ENCODE peak calls at places on chromosomes 2 and 18, in six cellular contexts. K is activated T-helper 1 cell treated with anti-CD3 and anti-CD28 coated beads, Interleukin-2, amount 50 U/mL, for 16 hours; A is COLO829; H is esophagus squamous epithelium; X is RPMI8226; U is coronary artery. T is an unnamed sample.

GRCh38 chr2:239252433-239253200 is 148.2 kb downstream of the HDAC4 start:
- DNase-seq in K (no peak), A (no peak), H (no peak), X (no peak), U (peak), T (no peak)

GRCh38 chr2:185919155-185919554 is 180.6 kb downstream of the FSIP2 start:
- DNase-seq in K (no peak), A (no peak), H (no peak), X (no peak), U (no peak), T (no peak)

GRCh38 chr2:110741491-110741980 is 9.2 kb downstream of the ACOXL start:
- DNase-seq in K (no peak), A (no peak), H (no peak), X (no peak), U (no peak), T (peak)

GRCh38 chr2:237290249-237290648 is 123.7 kb downstream of the COL6A3 start:
- DNase-seq in K (no peak), A (no peak), H (no peak), X (no peak), U (peak), T (no peak)

GRCh38 chr2:140455312-140455711 is 1675.1 kb upstream of the NXPH2 start:
- DNase-seq in K (no peak), A (no peak), H (no peak), X (no peak), U (no peak), T (no peak)

GRCh38 chr2:62774555-62775366 is 69.2 kb downstream of the EHBP1 start:
- DNase-seq in K (no peak), A (peak), H (no peak), X (peak), U (no peak), T (no peak)

GRCh38 chr2:86249176-86249842 is 50.1 kb downstream of the MRPL35 start:
- DNase-seq in K (no peak), A (peak), H (no peak), X (peak), U (no peak), T (no peak)

GRCh38 chr2:17961789-17962188 is 83.3 kb downstream of the KCNS3 start:
- DNase-seq in K (no peak), A (no peak), H (no peak), X (no peak), U (no peak), T (no peak)

GRCh38 chr2:140154271-140154670 is 1374.1 kb upstream of the NXPH2 start:
- DNase-seq in K (no peak), A (no peak), H (no peak), X (no peak), U (no peak), T (no peak)

GRCh38 chr2:109260886-109261700 is 132.1 kb downstream of the SH3RF3 start:
- DNase-seq in K (no peak), A (no peak), H (no peak), X (peak), U (peak), T (peak)

GRCh38 chr18:74244554-74244953 is 47.2 kb downstream of the CYB5A start:
- DNase-seq in K (no peak), A (no peak), H (no peak), X (no peak), U (no peak), T (no peak)

GRCh38 chr2:216319771-216320170 is 52.5 kb downstream of the MARCHF4 start:
- DNase-seq in K (no peak), A (no peak), H (no peak), X (no peak), U (no peak), T (peak)

GRCh38 chr2:132416080-132416911 is at the start of gene GPR39:
- DNase-seq in K (no peak), A (peak), H (peak), X (peak), U (no peak), T (peak)

GRCh38 chr18:51668101-51668500 is 470.6 kb upstream of the MEX3C start:
- DNase-seq in K (no peak), A (peak), H (no peak), X (peak), U (no peak), T (peak)

GRCh38 chr2:217959723-217960122 is 43.1 kb downstream of the TNS1 start:
- DNase-seq in K (no peak), A (no peak), H (no peak), X (no peak), U (no peak), T (no peak)

GRCh38 chr18:76401496-76401895 is 93.5 kb downstream of the ZNF516 start:
- DNase-seq in K (no peak), A (peak), H (peak), X (no peak), U (peak), T (peak)

GRCh38 chr2:10963155-10963554 is 51.4 kb downstream of the KCNF1 start:
- DNase-seq in K (no peak), A (peak), H (no peak), X (no peak), U (no peak), T (no peak)

GRCh38 chr2:239758325-239758877 is 266.7 kb downstream of the NDUFA10 start:
- DNase-seq in K (no peak), A (no peak), H (no peak), X (no peak), U (no peak), T (peak)

GRCh38 chr2:79585701-79586428 is 73.0 kb downstream of the CTNNA2 start:
- DNase-seq in K (no peak), A (peak), H (no peak), X (no peak), U (no peak), T (no peak)

GRCh38 chr2:239569401-239570090 is 168.7 kb upstream of the HDAC4 start:
- DNase-seq in K (no peak), A (peak), H (no peak), X (no peak), U (no peak), T (no peak)

GRCh38 chr2:239928457-239929350 is 96.4 kb downstream of the NDUFA10 start:
- DNase-seq in K (no peak), A (no peak), H (no peak), X (no peak), U (peak), T (peak)

GRCh38 chr2:16622399-16622968 is 43.1 kb downstream of the CYRIA start:
- DNase-seq in K (no peak), A (no peak), H (no peak), X (no peak), U (no peak), T (no peak)

GRCh38 chr2:5969301-5969700 is 277.1 kb downstream of the SOX11 start:
- DNase-seq in K (no peak), A (no peak), H (no peak), X (no peak), U (no peak), T (no peak)

GRCh38 chr2:207330912-207331311 is 165.2 kb upstream of the KLF7 start:
- DNase-seq in K (peak), A (peak), H (no peak), X (no peak), U (no peak), T (no peak)

GRCh38 chr18:11719621-11720020 is 30.6 kb downstream of the GNAL start:
- DNase-seq in K (no peak), A (no peak), H (no peak), X (no peak), U (no peak), T (no peak)

GRCh38 chr2:147416099-147416498 is 428.7 kb upstream of the ACVR2A start:
- DNase-seq in K (no peak), A (no peak), H (no peak), X (no peak), U (no peak), T (no peak)

GRCh38 chr2:182949572-182950189 is 83.2 kb upstream of the FRZB start:
- DNase-seq in K (no peak), A (no peak), H (no peak), X (no peak), U (no peak), T (no peak)

GRCh38 chr2:8691859-8692437 is 10.1 kb downstream of the ID2 start:
- DNase-seq in K (no peak), A (no peak), H (no peak), X (no peak), U (no peak), T (no peak)

GRCh38 chr2:42492691-42493467 is 903 bp downstream of the KCNG3 start:
- DNase-seq in K (peak), A (no peak), H (no peak), X (no peak), U (no peak), T (peak)

GRCh38 chr2:132871829-132872228 is 201.8 kb upstream of the LYPD1 start:
- DNase-seq in K (no peak), A (no peak), H (no peak), X (no peak), U (no peak), T (no peak)

GRCh38 chr2:180411631-180412030 is 404.5 kb upstream of the CWC22 start:
- DNase-seq in K (no peak), A (peak), H (no peak), X (no peak), U (no peak), T (no peak)

GRCh38 chr2:27263287-27264252 is 723 bp upstream of the SLC30A3 start:
- DNase-seq in K (no peak), A (no peak), H (no peak), X (peak), U (no peak), T (peak)

GRCh38 chr2:128645631-128646030 is 327.0 kb upstream of the HS6ST1 start:
- DNase-seq in K (no peak), A (no peak), H (no peak), X (no peak), U (no peak), T (no peak)

GRCh38 chr2:224217233-224217961 is 178.3 kb upstream of the SERPINE2 start:
- DNase-seq in K (no peak), A (no peak), H (no peak), X (no peak), U (no peak), T (no peak)

GRCh38 chr2:1886405-1886992 is 142.2 kb upstream of the PXDN start:
- DNase-seq in K (no peak), A (peak), H (no peak), X (peak), U (no peak), T (peak)

T was measured in H7.